ENCODE peak calls at places on chromosomes 6 and 20, in six cellular contexts. One of them, this sample, is unnamed.
A peak's percentile ranks its signal among the peaks of the same experiment; 100 is the strongest.

GRCh38 chr6:166707045-166707444 is 80.0 kb upstream of the RPS6KA2 start:
- DNase-seq in GM12864: no peak
- DNase-seq in iPS DF 19.7: no peak
- DNase-seq in anterior cingulate cortex: peak; percentile 7
- DNase-seq in NCI-H1417: peak; percentile 68
- DNase-seq in activated T-cell treated with anti-CD3 and anti-CD28 coated beads, Interleukin-2, amount 50 U/mL, for 4 hours: no peak
- DNase-seq in this sample: no peak

GRCh38 chr6:113997106-113997505 is 26.2 kb upstream of the HDAC2 start:
- DNase-seq in GM12864: no peak
- DNase-seq in iPS DF 19.7: no peak
- DNase-seq in anterior cingulate cortex: no peak
- DNase-seq in NCI-H1417: no peak
- DNase-seq in activated T-cell treated with anti-CD3 and anti-CD28 coated beads, Interleukin-2, amount 50 U/mL, for 4 hours: no peak
- DNase-seq in this sample: no peak

GRCh38 chr6:45445749-45446454 is 68.2 kb upstream of the SUPT3H start:
- DNase-seq in GM12864: no peak
- DNase-seq in iPS DF 19.7: no peak
- DNase-seq in anterior cingulate cortex: no peak
- DNase-seq in NCI-H1417: peak; percentile 59
- DNase-seq in activated T-cell treated with anti-CD3 and anti-CD28 coated beads, Interleukin-2, amount 50 U/mL, for 4 hours: no peak
- DNase-seq in this sample: no peak

GRCh38 chr6:40328376-40328987 is 258.7 kb downstream of the LRFN2 start:
- DNase-seq in GM12864: no peak
- DNase-seq in iPS DF 19.7: no peak
- DNase-seq in anterior cingulate cortex: no peak
- DNase-seq in NCI-H1417: peak; percentile 80
- DNase-seq in activated T-cell treated with anti-CD3 and anti-CD28 coated beads, Interleukin-2, amount 50 U/mL, for 4 hours: peak; percentile 43
- DNase-seq in this sample: peak; percentile 13

GRCh38 chr6:11367638-11368199 is 135.3 kb upstream of the NEDD9 start:
- DNase-seq in GM12864: no peak
- DNase-seq in iPS DF 19.7: no peak
- DNase-seq in anterior cingulate cortex: no peak
- DNase-seq in NCI-H1417: no peak
- DNase-seq in activated T-cell treated with anti-CD3 and anti-CD28 coated beads, Interleukin-2, amount 50 U/mL, for 4 hours: no peak
- DNase-seq in this sample: no peak

GRCh38 chr6:64100702-64101101 is 465.1 kb downstream of the PHF3 start:
- DNase-seq in GM12864: no peak
- DNase-seq in iPS DF 19.7: no peak
- DNase-seq in anterior cingulate cortex: no peak
- DNase-seq in NCI-H1417: no peak
- DNase-seq in activated T-cell treated with anti-CD3 and anti-CD28 coated beads, Interleukin-2, amount 50 U/mL, for 4 hours: no peak
- DNase-seq in this sample: no peak

GRCh38 chr20:45345104-45345936 is 2.9 kb downstream of the SDC4 start:
- DNase-seq in GM12864: no peak
- DNase-seq in iPS DF 19.7: no peak
- DNase-seq in anterior cingulate cortex: no peak
- DNase-seq in NCI-H1417: peak; percentile 45
- DNase-seq in activated T-cell treated with anti-CD3 and anti-CD28 coated beads, Interleukin-2, amount 50 U/mL, for 4 hours: no peak
- DNase-seq in this sample: no peak

GRCh38 chr6:91435630-91436029 is 848.8 kb upstream of the MAP3K7 start:
- DNase-seq in GM12864: no peak
- DNase-seq in iPS DF 19.7: no peak
- DNase-seq in anterior cingulate cortex: no peak
- DNase-seq in NCI-H1417: no peak
- DNase-seq in activated T-cell treated with anti-CD3 and anti-CD28 coated beads, Interleukin-2, amount 50 U/mL, for 4 hours: no peak
- DNase-seq in this sample: no peak

GRCh38 chr6:166553563-166554271 is 32.8 kb downstream of the RAMACL start:
- DNase-seq in GM12864: no peak
- DNase-seq in iPS DF 19.7: no peak
- DNase-seq in anterior cingulate cortex: peak; percentile 31
- DNase-seq in NCI-H1417: no peak
- DNase-seq in activated T-cell treated with anti-CD3 and anti-CD28 coated beads, Interleukin-2, amount 50 U/mL, for 4 hours: no peak
- DNase-seq in this sample: no peak

GRCh38 chr6:160127270-160128124 is 5.9 kb downstream of the SLC22A1 start:
- DNase-seq in GM12864: no peak
- DNase-seq in iPS DF 19.7: no peak
- DNase-seq in anterior cingulate cortex: no peak
- DNase-seq in NCI-H1417: no peak
- DNase-seq in activated T-cell treated with anti-CD3 and anti-CD28 coated beads, Interleukin-2, amount 50 U/mL, for 4 hours: no peak
- DNase-seq in this sample: no peak

GRCh38 chr6:53635322-53635721 is 30.2 kb downstream of the KLHL31 start:
- DNase-seq in GM12864: no peak
- DNase-seq in iPS DF 19.7: no peak
- DNase-seq in anterior cingulate cortex: peak; percentile 10
- DNase-seq in NCI-H1417: no peak
- DNase-seq in activated T-cell treated with anti-CD3 and anti-CD28 coated beads, Interleukin-2, amount 50 U/mL, for 4 hours: no peak
- DNase-seq in this sample: no peak

GRCh38 chr6:124747336-124747735 is 214.9 kb upstream of the RNF217 start:
- DNase-seq in GM12864: no peak
- DNase-seq in iPS DF 19.7: no peak
- DNase-seq in anterior cingulate cortex: no peak
- DNase-seq in NCI-H1417: no peak
- DNase-seq in activated T-cell treated with anti-CD3 and anti-CD28 coated beads, Interleukin-2, amount 50 U/mL, for 4 hours: no peak
- DNase-seq in this sample: no peak

GRCh38 chr6:52077961-52078613 is 9.3 kb downstream of the PKHD1 start:
- DNase-seq in GM12864: no peak
- DNase-seq in iPS DF 19.7: no peak
- DNase-seq in anterior cingulate cortex: no peak
- DNase-seq in NCI-H1417: no peak
- DNase-seq in activated T-cell treated with anti-CD3 and anti-CD28 coated beads, Interleukin-2, amount 50 U/mL, for 4 hours: no peak
- DNase-seq in this sample: no peak

GRCh38 chr6:5287205-5287965 is 26.1 kb downstream of the FARS2 start:
- DNase-seq in GM12864: no peak
- DNase-seq in iPS DF 19.7: no peak
- DNase-seq in anterior cingulate cortex: no peak
- DNase-seq in NCI-H1417: no peak
- DNase-seq in activated T-cell treated with anti-CD3 and anti-CD28 coated beads, Interleukin-2, amount 50 U/mL, for 4 hours: no peak
- DNase-seq in this sample: no peak